ENCODE peak calls at places on chromosomes 1 and 21, in seven cellular contexts. K, N, S, C, M, G and V are unnamed samples.

GRCh38 chr21:45098867-45099266 is 24.5 kb downstream of the ADARB1 start:
- DNase-seq in M (peak; percentile 46), C (no peak), N (peak; percentile 46), S (no peak), K (no peak), G (peak; percentile 58), V (no peak)

GRCh38 chr1:169484107-169484506 is 1.6 kb downstream of the SLC19A2 start:
- DNase-seq in G (peak; percentile 35), N (no peak), S (no peak), M (no peak), K (no peak), C (no peak), V (no peak)

GRCh38 chr1:204503913-204504519 is 9.4 kb upstream of the PIK3C2B start:
- DNase-seq in K (no peak), S (no peak), N (peak; percentile 74), G (no peak), M (no peak), C (no peak), V (no peak)

GRCh38 chr1:205914730-205915129 is 28.5 kb downstream of the SLC26A9 start:
- DNase-seq in C (no peak), S (no peak), N (no peak), G (no peak), K (no peak), M (no peak), V (no peak)

GRCh38 chr1:115323366-115324004 is 14.6 kb downstream of the NGF start:
- DNase-seq in C (no peak), G (no peak), K (no peak), N (no peak), M (no peak), S (no peak), V (no peak)

GRCh38 chr21:38937286-38937790 is 131.6 kb downstream of the ETS2 start:
- DNase-seq in S (no peak), K (no peak), C (no peak), M (no peak), N (no peak), G (no peak), V (no peak)

GRCh38 chr1:94063379-94063778 is 57.6 kb downstream of the ABCA4 start:
- DNase-seq in M (no peak), S (peak; percentile 48), K (no peak), C (peak; percentile 51), G (peak; percentile 62), N (peak; percentile 73), V (peak; percentile 35)

GRCh38 chr21:41583274-41583790 is 75.4 kb upstream of the TMPRSS2 start:
- DNase-seq in G (no peak), M (no peak), C (no peak), S (peak; percentile 93), N (no peak), K (peak; percentile 79), V (no peak)

GRCh38 chr1:183101081-183101480 is 77.9 kb downstream of the LAMC1 start:
- DNase-seq in G (no peak), N (no peak), M (no peak), C (no peak), K (no peak), S (no peak), V (no peak)

GRCh38 chr1:172146149-172146850 is 274.2 kb upstream of the C1orf105 start:
- DNase-seq in C (no peak), N (no peak), G (no peak), M (no peak), S (no peak), K (no peak), V (no peak)

GRCh38 chr1:95209291-95209690 is 24.7 kb upstream of the RWDD3 start:
- DNase-seq in C (no peak), S (no peak), M (no peak), G (no peak), N (no peak), K (no peak), V (no peak)

GRCh38 chr1:53740621-53741105 is 1.7 kb upstream of the GLIS1 start:
- DNase-seq in G (no peak), N (no peak), K (no peak), M (no peak), C (no peak), S (no peak), V (no peak)

GRCh38 chr1:106603616-106604015 is 452.9 kb upstream of the PRMT6 start:
- DNase-seq in G (no peak), N (no peak), M (no peak), S (no peak), C (no peak), K (no peak), V (no peak)

GRCh38 chr21:19109694-19110093 is 706.1 kb upstream of the TMPRSS15 start:
- DNase-seq in C (no peak), G (peak; percentile 5), M (no peak), S (no peak), N (no peak), K (no peak), V (no peak)

DNA sequence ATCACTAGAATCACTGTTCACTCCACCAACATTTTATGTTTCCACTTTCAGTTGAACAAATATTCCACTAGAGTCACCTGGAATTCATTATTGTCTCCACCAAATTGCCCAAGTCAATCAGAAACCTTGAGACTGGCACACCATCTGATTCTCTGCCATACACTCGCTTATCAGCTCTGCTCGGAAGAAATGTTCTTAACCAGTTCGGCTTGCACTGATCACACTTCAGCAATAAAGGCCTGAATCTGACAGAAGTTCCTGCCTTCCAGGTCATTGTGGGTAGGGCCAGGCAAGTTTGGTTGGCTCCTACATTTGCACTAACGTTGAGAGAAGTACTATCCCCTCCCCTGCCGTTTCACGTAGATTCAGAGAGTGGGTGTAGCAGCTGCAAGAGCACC is 10.0 kb downstream of the TPM3 start:
- DNase-seq in C (no peak), S (no peak), K (no peak), N (no peak), M (no peak), G (no peak), V (no peak)
- TF ChIP-seq POLR2AphosphoS5 in C (no peak), S (no peak), K (no peak), N (no peak), M (peak; percentile 10), G (no peak), V (peak; percentile 51)

DNA sequence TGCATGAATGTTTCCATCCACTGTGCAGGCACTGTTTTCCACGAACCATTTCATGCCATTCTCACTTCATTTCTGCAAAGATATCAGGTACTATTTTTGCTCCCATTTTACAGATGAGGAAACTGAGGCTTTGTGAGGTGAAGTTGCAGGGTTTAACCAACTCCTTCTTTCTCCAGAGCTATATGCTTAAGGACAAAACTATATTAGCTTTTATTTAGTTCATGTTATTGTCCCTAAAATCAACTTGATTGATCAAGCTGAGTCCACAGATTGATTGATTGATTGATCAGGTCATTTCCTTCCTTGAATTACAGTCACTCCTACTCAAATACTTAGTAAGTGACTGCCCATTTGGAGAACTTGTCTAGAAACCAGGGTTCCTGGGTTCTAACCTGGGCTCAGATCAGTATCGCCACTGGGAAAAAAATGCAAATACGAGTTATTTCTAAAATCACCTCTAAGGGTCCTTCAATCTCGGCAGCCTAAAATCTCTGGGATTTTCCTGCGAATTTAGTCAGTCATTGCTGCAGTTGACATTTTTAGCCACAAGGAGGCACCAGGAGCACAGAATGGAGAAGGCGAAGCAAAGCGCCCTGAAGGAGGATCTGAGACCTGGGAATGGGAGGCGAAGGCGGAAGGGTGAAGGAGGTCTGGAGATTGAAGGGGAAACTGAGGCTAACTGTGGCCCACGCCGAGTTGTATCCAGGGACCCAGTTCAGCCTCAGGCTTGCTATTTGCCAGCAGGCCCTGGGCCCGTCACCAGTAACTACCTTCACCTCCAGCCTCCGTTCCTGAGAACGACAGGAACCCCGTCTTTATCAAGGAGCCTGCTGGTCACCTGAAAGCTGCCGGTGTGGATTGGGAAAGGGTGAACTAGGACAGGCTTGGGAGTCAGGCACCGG is 14.3 kb upstream of the MUL1 start:
- DNase-seq in S (peak; percentile 86), M (peak; percentile 84), C (peak; percentile 81), N (peak; percentile 83), K (peak; percentile 71), G (peak; percentile 96), V (peak; percentile 86)
- H3K4me1 ChIP-seq in S (no peaks in the 10 kb centered on the region), M (no peaks in the 10 kb centered on the region), C (peaks cover 8% of the 10 kb centered on the region), N (no peaks in the 10 kb centered on the region), K (no peaks in the 10 kb centered on the region), G (no peaks in the 10 kb centered on the region), V (no peaks in the 10 kb centered on the region)

DNA sequence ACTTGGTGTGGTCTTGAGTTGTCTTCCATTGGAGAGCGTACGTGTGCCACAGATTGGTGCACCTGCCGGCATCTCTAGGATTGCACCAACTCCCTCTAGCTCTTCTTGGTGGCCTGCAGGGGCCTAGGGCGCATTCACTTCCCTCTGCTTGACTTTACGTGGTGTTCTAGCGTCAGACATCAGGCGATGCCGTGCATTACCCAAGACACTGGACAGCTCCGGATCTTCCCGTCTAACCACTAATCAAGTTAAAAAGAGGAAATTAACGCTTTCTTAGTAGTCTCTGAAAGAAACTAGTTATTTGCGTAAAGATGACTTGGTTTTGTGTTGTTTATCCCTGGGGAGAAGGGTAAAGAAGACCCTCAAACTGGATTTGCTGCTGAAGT is 510 bp upstream of the IL10RB start:
- DNase-seq in G (peak; percentile 65), M (no peak), S (peak; percentile 44), N (no peak), C (no peak), K (peak; percentile 35), V (peak; percentile 62)
- TF ChIP-seq CTCF in G (no peak), M (no peak), S (no peak), N (no peak), C (no peak), K (no peak), V (no peak)

GRCh38 chr1:10710489-10710888 is 86.0 kb downstream of the CASZ1 start:
- DNase-seq in C (no peak), G (no peak), M (no peak), N (no peak), S (no peak), K (no peak), V (no peak)
- TF ChIP-seq POLR2AphosphoS5 in C (no peak), G (no peak), M (no peak), N (no peak), S (no peak), K (no peak), V (no peak)

DNA sequence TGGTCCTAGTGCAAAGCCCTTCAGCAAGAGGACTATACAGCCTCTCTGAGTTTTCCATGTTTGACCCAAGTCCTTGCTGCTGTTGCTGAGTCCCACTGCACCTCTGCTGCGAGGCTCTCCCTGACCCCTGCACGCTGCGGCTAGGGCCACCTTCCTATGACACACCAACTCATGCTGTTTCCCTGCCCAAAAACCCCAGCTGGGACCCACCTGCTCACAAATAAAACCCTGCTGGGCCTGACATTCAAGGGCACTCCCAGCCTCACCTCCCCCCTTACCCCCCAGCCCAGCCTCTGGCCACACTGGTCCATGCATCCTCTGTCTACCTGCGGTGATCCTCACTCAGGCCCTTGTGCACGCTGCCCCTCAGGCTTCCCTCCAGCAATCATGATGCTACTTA is 12.3 kb upstream of the ASCL5 start:
- DNase-seq in S (no peak), G (no peak), C (no peak), M (no peak), K (no peak), N (no peak), V (no peak)
- H3K4me1 ChIP-seq in S (peaks cover 18% of the 10 kb centered on the region), G (no peaks in the 10 kb centered on the region), C (no peaks in the 10 kb centered on the region), M (no peaks in the 10 kb centered on the region), K (no peaks in the 10 kb centered on the region), N (no peaks in the 10 kb centered on the region), V (peaks cover 14% of the 10 kb centered on the region)